ENCODE peak calls at places on chromosomes 3 and 15, in five cellular contexts. Y is heart left ventricle; B is naive thymus-derived CD4-positive, alpha-beta T cell; W is cardiac fibroblast; C is pancreas. U is an unnamed sample.

GRCh38 chr3:191412764-191413163 is 48.2 kb upstream of the PYDC2 start:
- DNase-seq in Y (no peak), B (no peak), W (peak; percentile 81), C (no peak), U (no peak)

GRCh38 chr3:38454884-38455638 is 1.4 kb downstream of the ACVR2B start:
- DNase-seq in B (no peak), C (peak; percentile 83), W (peak; percentile 49), Y (peak; percentile 85), U (peak; percentile 67)

GRCh38 chr15:59177445-59177728 is 29.3 kb upstream of the LDHAL6B start:
- DNase-seq in C (no peak), B (no peak), W (no peak), Y (no peak), U (no peak)

GRCh38 chr15:101176625-101177024 is 75.2 kb downstream of the CHSY1 start:
- DNase-seq in W (peak; percentile 84), C (no peak), B (no peak), Y (no peak), U (no peak)

GRCh38 chr3:48433472-48434118 is 3.7 kb upstream of the PLXNB1 start:
- DNase-seq in B (no peak), C (no peak), Y (no peak), W (peak; percentile 78), U (no peak)

GRCh38 chr15:65101418-65101890 is 13.5 kb downstream of the UBAP1L start:
- DNase-seq in W (peak; percentile 81), C (no peak), B (no peak), Y (peak; percentile 77), U (peak; percentile 82)

GRCh38 chr3:67783281-67784250 is 129.2 kb upstream of the SUCLG2 start:
- DNase-seq in C (no peak), Y (no peak), B (no peak), W (no peak), U (no peak)

GRCh38 chr15:55990516-55990915 is 2.9 kb downstream of the NEDD4 start:
- DNase-seq in W (no peak), Y (no peak), B (no peak), C (no peak), U (no peak)

GRCh38 chr15:69035205-69035917 is 20.9 kb downstream of the NOX5 start:
- DNase-seq in C (no peak), W (no peak), Y (no peak), B (no peak), U (no peak)

GRCh38 chr3:120153294-120153693 is 59.0 kb upstream of the GSK3B start:
- DNase-seq in W (peak; percentile 82), C (no peak), Y (no peak), B (no peak), U (no peak)
- H3K4me3 ChIP-seq in W (no peak overlapping the region), C (no peak overlapping the region), Y (no peak overlapping the region), B (no peak overlapping the region), U (no peak overlapping the region)

GRCh38 chr15:60399246-60399915 is 1.6 kb upstream of the ANXA2 start:
- DNase-seq in W (no peak), B (no peak), Y (no peak), C (no peak), U (no peak)

GRCh38 chr15:60397772-60398445 is at the start of gene ANXA2:
- DNase-seq in B (peak; percentile 55), Y (peak; percentile 94), C (peak; percentile 75), W (peak; percentile 94), U (peak; percentile 93)

GRCh38 chr15:60399931-60400330 is 2.1 kb upstream of the ANXA2 start:
- DNase-seq in W (peak; percentile 48), C (no peak), Y (no peak), B (no peak), U (no peak)

GRCh38 chr15:60396964-60397771 is 618 bp downstream of the ANXA2 start:
- DNase-seq in B (peak; percentile 18), Y (peak; percentile 80), C (peak; percentile 47), W (peak; percentile 73), U (peak; percentile 87)

DNA sequence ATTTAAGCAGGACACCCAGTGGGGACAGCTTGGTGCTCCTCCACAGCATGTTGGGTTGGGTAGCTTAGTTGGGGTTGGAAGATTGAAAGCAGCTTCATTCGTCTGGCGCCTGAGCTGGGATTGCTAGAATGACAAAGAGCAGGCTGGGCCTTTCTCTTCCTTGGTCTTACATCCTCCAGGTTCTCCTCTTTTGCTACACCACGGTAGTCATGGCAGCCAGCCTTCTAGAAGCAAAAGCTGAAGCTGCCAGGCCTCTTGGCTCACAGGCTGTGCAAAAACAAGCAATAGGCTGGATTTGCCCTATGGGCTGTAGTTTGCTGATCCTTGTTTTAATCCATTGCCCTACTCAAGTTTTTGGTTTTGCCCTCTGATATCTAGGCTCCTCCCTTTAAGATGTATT is 3.2 kb upstream of the ANXA2 start:
- DNase-seq in W (no peak), C (no peak), B (no peak), Y (no peak), U (no peak)
- H3K4me3 ChIP-seq in W (no peak overlapping the region), C (no peak overlapping the region), B (no peak overlapping the region), Y (no peak overlapping the region), U (no peak overlapping the region)

GRCh38 chr15:28884151-28884940 is 1.4 kb upstream of the APBA2 start:
- DNase-seq in C (no peak), B (no peak), W (no peak), Y (peak; percentile 5), U (peak; percentile 57)

GRCh38 chr15:28886431-28887343 is 913 bp downstream of the APBA2 start:
- DNase-seq in W (no peak), B (no peak), Y (no peak), C (no peak), U (peak; percentile 64)

GRCh38 chr15:28885630-28886430 is at the start of gene APBA2:
- DNase-seq in Y (no peak), C (peak; percentile 25), B (peak; percentile 45), W (peak; percentile 52), U (peak; percentile 76)

GRCh38 chr15:28887344-28888174 is 1.8 kb downstream of the APBA2 start:
- DNase-seq in Y (no peak), W (no peak), C (no peak), B (no peak), U (peak; percentile 53)

DNA sequence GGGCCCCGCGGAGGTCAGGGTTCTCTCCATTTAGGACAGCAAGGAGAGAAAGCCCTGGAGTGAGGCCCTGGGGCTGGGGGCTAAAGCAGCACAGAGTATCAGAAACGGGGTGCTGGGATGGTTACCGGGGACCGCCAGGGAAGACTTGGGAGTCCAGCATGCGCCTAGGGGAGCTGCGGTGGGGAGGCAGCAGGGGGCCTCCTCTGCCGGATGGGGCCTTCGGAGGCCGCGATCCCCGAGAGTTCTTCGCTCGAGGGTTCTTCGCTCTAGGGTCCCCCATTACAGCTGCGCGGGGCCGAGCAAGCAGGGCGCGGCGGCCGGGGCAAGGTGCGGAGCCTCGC is 515 bp upstream of the APBA2 start:
- DNase-seq in Y (peak; percentile 38), C (no peak), W (no peak), B (no peak), U (no peak)
- H3K4me3 ChIP-seq in Y (peak overlapping the region; percentile 17), C (peak overlapping the region; percentile 49), W (peak overlapping the region; percentile 59), B (peak overlapping the region; percentile 48), U (no peak overlapping the region)

GRCh38 chr3:71048948-71049347 is 534.6 kb downstream of the FOXP1 start:
- DNase-seq in W (no peak), Y (no peak), C (no peak), B (no peak), U (no peak)

GRCh38 chr3:71051259-71051595 is 532.3 kb downstream of the FOXP1 start:
- DNase-seq in B (no peak), C (no peak), Y (no peak), W (no peak), U (no peak)

GRCh38 chr3:71050521-71051258 is 532.8 kb downstream of the FOXP1 start:
- DNase-seq in B (no peak), C (no peak), Y (no peak), W (peak; percentile 71), U (no peak)

GRCh38 chr3:71051893-71052687 is 531.4 kb downstream of the FOXP1 start:
- DNase-seq in Y (no peak), W (peak; percentile 67), B (no peak), C (no peak), U (no peak)

GRCh38 chr3:71050133-71050520 is 533.4 kb downstream of the FOXP1 start:
- DNase-seq in Y (no peak), W (peak; percentile 62), B (no peak), C (no peak), U (no peak)
- H3K4me3 ChIP-seq in Y (no peak overlapping the region), W (no peak overlapping the region), B (no peak overlapping the region), C (no peak overlapping the region), U (no peak overlapping the region)